ENCODE peak calls at places on chromosomes 3 and 15, in four cellular contexts. W, X, B and K are unnamed samples. For H3F3A, the result is how much of the 10 kb centered on the place peaks cover.

GRCh38 chr3:39639344-39640236 is 169.8 kb upstream of the MYRIP start:
- DNase-seq in B (peak), W (peak), X (peak), K (no peak)

GRCh38 chr15:63450884-63451225 is 53.5 kb upstream of the USP3 start:
- DNase-seq in X (no peak), B (no peak), W (no peak), K (no peak)

GRCh38 chr3:89964347-89964746 is 856.9 kb downstream of the EPHA3 start:
- DNase-seq in W (no peak), X (no peak), B (no peak), K (no peak)

GRCh38 chr3:170992854-170993253 is 33.7 kb downstream of the SLC2A2 start:
- DNase-seq in W (peak), B (no peak), X (no peak), K (no peak)

GRCh38 chr3:155704771-155705559 is 39.9 kb downstream of the PLCH1 start:
- DNase-seq in X (no peak), W (peak), B (peak), K (no peak)

GRCh38 chr3:157066335-157067071 is 93.4 kb downstream of the CCNL1 start:
- DNase-seq in X (no peak), W (peak), B (no peak), K (no peak)

GRCh38 chr15:75648156-75649000 is 666 bp downstream of the SNX33 start:
- DNase-seq in B (peak), W (peak), X (peak), K (no peak)

GRCh38 chr3:76040946-76041345 is 255.6 kb upstream of the ZNF717 start:
- DNase-seq in B (no peak), W (peak), X (no peak), K (no peak)

GRCh38 chr3:118817748-118818165 is 216.9 kb downstream of the IGSF11 start:
- DNase-seq in X (peak), B (peak), W (peak), K (peak)

GRCh38 chr3:29804044-29804443 is 523.2 kb downstream of the RBMS3 start:
- DNase-seq in X (no peak), B (no peak), W (no peak), K (no peak)

GRCh38 chr3:101725890-101726275 is 1.5 kb downstream of the CEP97 start:
- DNase-seq in B (no peak), X (no peak), W (peak), K (no peak)

GRCh38 chr3:65641041-65641440 is 397.7 kb downstream of the MAGI1 start:
- DNase-seq in W (no peak), B (peak), X (peak), K (no peak)

GRCh38 chr3:143793971-143794370 is 54.3 kb downstream of the SLC9A9 start:
- DNase-seq in B (no peak), X (no peak), W (no peak), K (peak)

GRCh38 chr3:86923071-86923476 is 67.9 kb downstream of the VGLL3 start:
- DNase-seq in X (no peak), W (peak), B (no peak), K (no peak)

GRCh38 chr3:87702600-87702999 is 356.2 kb downstream of the CGGBP1 start:
- DNase-seq in W (no peak), X (no peak), B (no peak), K (no peak)

GRCh38 chr3:57069471-57070010 is 9.1 kb downstream of the SPATA12 start:
- DNase-seq in X (no peak), W (no peak), B (no peak), K (no peak)

GRCh38 chr3:99925584-99925983 is 107.9 kb downstream of the CMSS1 start:
- DNase-seq in X (no peak), B (no peak), W (peak), K (no peak)

GRCh38 chr3:52055537-52056351 is 627 bp downstream of the DUSP7 start:
- DNase-seq in B (peak), W (peak), X (peak), K (peak)

GRCh38 chr3:102979202-102979601 is 544.4 kb downstream of the ZPLD1 start:
- DNase-seq in B (no peak), W (no peak), X (no peak), K (no peak)

GRCh38 chr3:155661042-155661441 is 83.8 kb downstream of the PLCH1 start:
- DNase-seq in W (no peak), X (no peak), B (no peak), K (no peak)

GRCh38 chr3:40465456-40465855 is 8.3 kb downstream of the RPL14 start:
- DNase-seq in B (no peak), W (no peak), X (no peak), K (no peak)

GRCh38 chr3:136042608-136043221 is 77.2 kb downstream of the PPP2R3A start:
- DNase-seq in B (peak), X (peak), W (peak), K (peak)

GRCh38 chr3:188947983-188948657 is 223.7 kb upstream of the TPRG1 start:
- DNase-seq in B (peak), W (peak), X (peak), K (no peak)

GRCh38 chr3:179943097-179943880 is 93.4 kb downstream of the PEX5L start:
- DNase-seq in W (peak), X (no peak), B (peak), K (no peak)

GRCh38 chr3:191238321-191238817 is 39.3 kb downstream of the OSTN start:
- DNase-seq in X (no peak), B (no peak), W (peak), K (no peak)

GRCh38 chr3:39088456-39088855 is 19.0 kb downstream of the GORASP1 start:
- DNase-seq in B (no peak), X (no peak), W (no peak), K (no peak)

GRCh38 chr3:52703356-52703755 is 2.2 kb downstream of the GLT8D1 start:
- DNase-seq in X (no peak), W (no peak), B (no peak), K (no peak)

GRCh38 chr3:60025071-60026055 is 975.5 kb upstream of the CFAP20DC start:
- DNase-seq in W (peak), B (no peak), X (no peak), K (no peak)

GRCh38 chr3:179224584-179224983 is 26.3 kb downstream of the KCNMB3 start:
- DNase-seq in X (no peak), W (no peak), B (no peak), K (no peak)

GRCh38 chr3:122350814-122351418 is 25.9 kb downstream of the CSTA start:
- DNase-seq in W (peak), B (no peak), X (no peak), K (no peak)

GRCh38 chr3:104909188-104909587 is 457.5 kb upstream of the ALCAM start:
- DNase-seq in W (peak), B (no peak), X (no peak), K (no peak)

GRCh38 chr15:75195122-75195765 is 6.4 kb upstream of the C15orf39 start:
- DNase-seq in W (no peak), B (peak), X (peak), K (no peak)

GRCh38 chr3:139521811-139522210 is 17.7 kb downstream of the RBP1 start:
- DNase-seq in W (no peak), B (no peak), X (no peak), K (no peak)

GRCh38 chr3:99934984-99935797 is 117.5 kb downstream of the CMSS1 start:
- DNase-seq in X (no peak), B (no peak), W (no peak), K (no peak)

GRCh38 chr3:11159421-11159904 is 5.2 kb downstream of the HRH1 start:
- DNase-seq in W (peak), X (peak), B (no peak), K (no peak)

GRCh38 chr3:51963951-51964451 is 3.3 kb downstream of the PCBP4 start:
- DNase-seq in B (peak), W (no peak), X (peak), K (no peak)

GRCh38 chr3:37138816-37139215 is 35.6 kb downstream of the LRRFIP2 start:
- DNase-seq in B (no peak), X (no peak), W (no peak), K (no peak)

GRCh38 chr15:69666441-69666882 is 213.8 kb downstream of the RPLP1 start:
- DNase-seq in W (peak), B (no peak), X (no peak), K (no peak)

GRCh38 chr3:17132286-17133115 is 247.7 kb downstream of the PLCL2 start:
- DNase-seq in B (no peak), X (no peak), W (no peak), K (no peak)

DNA sequence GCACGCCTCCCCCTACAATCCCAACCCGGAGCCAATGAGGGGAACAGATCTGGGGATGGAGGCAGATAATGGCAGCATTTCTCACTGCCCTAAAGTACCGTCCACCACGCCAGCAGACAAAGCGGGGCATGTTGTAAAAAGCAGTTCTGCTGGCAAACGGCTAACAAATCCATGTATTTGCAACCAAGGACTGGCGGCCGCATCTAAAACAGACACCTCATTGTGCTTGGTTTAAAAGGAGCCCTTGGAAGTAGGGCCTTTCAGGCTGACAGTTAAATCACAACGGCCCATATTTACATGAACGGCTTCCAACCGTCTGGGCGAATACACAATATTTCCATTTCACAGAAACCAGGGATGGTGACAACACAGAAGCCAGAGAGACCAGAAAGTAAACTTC is 113.2 kb downstream of the PDZRN3 start:
- DNase-seq in X (peak), B (peak), W (no peak), K (no peak)
- H3K4me3 ChIP-seq in X (peak), B (no peak), W (no peak), K (no peak)

DNA sequence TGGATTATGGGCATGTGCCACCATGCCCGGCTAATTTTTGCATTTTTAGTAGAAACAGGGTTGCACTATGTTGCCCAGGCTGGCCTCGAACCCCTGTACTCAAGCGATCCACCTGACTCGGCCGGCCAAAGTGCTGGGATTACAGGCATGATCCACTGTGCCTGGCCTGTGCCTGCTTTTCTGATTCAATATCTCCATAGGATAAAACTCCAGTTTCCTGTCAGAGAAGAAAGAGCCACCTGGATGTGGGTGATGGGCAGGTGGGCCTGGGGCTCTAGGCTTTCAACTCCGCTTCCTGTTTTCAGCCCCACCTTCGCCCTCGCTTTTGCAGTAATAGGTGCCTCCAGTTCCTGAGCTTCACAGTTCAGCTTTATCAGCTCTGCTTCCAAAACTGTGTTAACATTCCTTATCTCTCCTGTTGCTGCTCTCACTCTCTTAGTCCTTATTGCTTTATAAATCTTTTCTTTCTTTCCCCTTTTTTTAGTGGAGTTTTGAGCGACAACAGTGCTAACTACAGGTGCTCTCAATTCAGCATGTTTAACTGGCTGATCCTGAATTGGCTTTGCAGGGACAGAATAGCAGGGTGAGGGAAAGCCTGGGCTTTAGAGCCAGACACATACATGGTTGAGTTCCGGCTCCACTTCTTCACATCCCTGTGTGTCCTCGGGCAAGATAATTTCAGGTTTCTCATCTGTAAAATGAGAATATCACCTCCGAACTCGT is 21.1 kb upstream of the PDE8A start:
- DNase-seq in B (no peak), W (no peak), X (peak), K (no peak)
- H3F3A ChIP-seq in B (under half), W (under half), X (under half), K (under half)

DNA sequence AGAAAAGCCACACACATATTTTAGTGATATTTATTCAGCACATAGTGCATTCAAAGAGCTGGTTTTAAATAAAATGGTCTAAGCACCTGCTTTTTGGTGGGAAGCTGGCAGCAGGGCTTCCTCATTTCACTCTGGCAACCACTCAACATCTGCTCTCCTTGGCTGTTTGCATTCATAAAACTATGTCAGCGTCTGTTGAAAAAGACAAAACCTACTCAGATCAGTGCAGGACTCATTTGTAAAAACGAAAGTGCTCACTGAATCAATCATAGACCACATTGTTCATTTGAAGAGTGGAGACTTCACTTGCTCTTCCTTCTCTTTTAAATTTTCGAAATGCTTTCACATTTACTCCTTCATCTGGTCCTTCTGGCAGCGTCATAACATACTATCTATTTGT is 96.7 kb downstream of the SEMA6D start:
- DNase-seq in W (no peak), X (no peak), B (no peak), K (peak)
- TF ChIP-seq EZH2 in W (no peak), X (no peak), B (no peak), K (no peak)

GRCh38 chr3:97125902-97126499 is 311.6 kb downstream of the EPHA6 start:
- DNase-seq in X (peak), B (peak), W (no peak), K (no peak)
- H3K4me3 ChIP-seq in X (peak), B (no peak), W (no peak), K (no peak)

GRCh38 chr15:67089218-67090193 is 24.1 kb downstream of the SMAD3 start:
- DNase-seq in B (no peak), X (no peak), W (peak), K (no peak)
- H3F3A ChIP-seq in B (under half), X (under half), W (under half), K (under half)

DNA sequence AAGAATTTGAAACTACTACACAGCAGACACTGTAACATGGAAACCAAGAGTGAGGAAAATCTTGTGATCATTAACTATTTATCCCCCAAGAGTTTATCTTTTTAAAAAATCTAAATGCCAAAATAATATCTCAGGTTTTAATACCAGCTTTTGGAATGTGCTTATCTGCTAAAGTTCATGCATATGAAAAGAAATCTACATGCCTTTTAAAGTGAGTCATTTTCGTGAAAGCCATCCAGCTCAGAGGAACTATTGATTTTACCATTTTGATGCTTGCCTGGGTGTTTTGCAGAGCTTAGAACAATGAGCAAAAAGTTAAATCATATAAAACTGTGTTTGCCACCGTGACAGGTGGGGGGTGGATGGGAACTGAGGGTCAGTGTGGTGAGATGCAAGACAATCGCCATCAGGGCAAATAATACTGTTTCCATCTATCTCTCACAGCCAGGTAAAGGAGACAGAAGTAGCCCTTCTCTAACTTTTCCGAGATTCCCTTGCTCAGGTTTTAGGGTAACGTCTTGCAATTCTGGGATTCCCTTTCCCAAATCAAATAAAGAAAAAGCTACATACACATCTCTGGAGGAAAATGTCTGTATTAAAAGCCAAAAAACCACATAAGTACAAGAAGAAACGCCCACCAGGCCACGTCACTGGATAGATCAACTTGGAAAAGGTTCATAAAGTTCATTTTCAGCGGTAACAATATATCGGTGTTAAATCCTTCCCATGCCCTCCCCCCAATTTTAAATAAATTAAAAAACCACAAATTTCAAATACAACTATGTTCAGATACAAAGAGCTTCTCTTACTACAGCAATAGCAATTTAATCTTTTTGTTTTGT is 2.0 kb downstream of the TMEM158 start:
- DNase-seq in B (no peak), W (peak), X (no peak), K (no peak)
- TF ChIP-seq EZH2 in B (no peak), W (no peak), X (no peak), K (no peak)